ENCODE peak calls at places on chromosomes 16 and 17, in eight cellular contexts. One of them, this sample, is unnamed.

GRCh38 chr17:33038740-33039139 is 47.1 kb downstream of the SPACA3 start:
- DNase-seq in CD8-positive, alpha-beta memory T cell: no peak
- DNase-seq in hypothalamus: no peak
- DNase-seq in mammary epithelial cell: peak
- DNase-seq in RWPE1: peak
- DNase-seq in mesenteric fat pad: no peak
- DNase-seq in A549: peak
- DNase-seq in ELR: peak
- DNase-seq in this sample: peak

GRCh38 chr16:49463529-49463928 is 89.9 kb downstream of the C16orf78 start:
- DNase-seq in CD8-positive, alpha-beta memory T cell: peak
- DNase-seq in hypothalamus: no peak
- DNase-seq in mammary epithelial cell: no peak
- DNase-seq in RWPE1: no peak
- DNase-seq in mesenteric fat pad: peak
- DNase-seq in A549: no peak
- DNase-seq in ELR: no peak
- DNase-seq in this sample: no peak

GRCh38 chr16:892536-893255 is 78.1 kb downstream of the LMF1 start:
- DNase-seq in CD8-positive, alpha-beta memory T cell: no peak
- DNase-seq in hypothalamus: no peak
- DNase-seq in mammary epithelial cell: no peak
- DNase-seq in RWPE1: no peak
- DNase-seq in mesenteric fat pad: no peak
- DNase-seq in A549: no peak
- DNase-seq in ELR: no peak
- DNase-seq in this sample: no peak

GRCh38 chr17:33292981-33293867 is at the start of gene ASIC2:
- DNase-seq in CD8-positive, alpha-beta memory T cell: no peak
- DNase-seq in hypothalamus: no peak
- DNase-seq in mammary epithelial cell: peak
- DNase-seq in RWPE1: peak
- DNase-seq in mesenteric fat pad: no peak
- DNase-seq in A549: peak
- DNase-seq in ELR: no peak
- DNase-seq in this sample: peak

GRCh38 chr17:8747731-8748130 is 3.1 kb upstream of the CCDC42 start:
- DNase-seq in CD8-positive, alpha-beta memory T cell: no peak
- DNase-seq in hypothalamus: no peak
- DNase-seq in mammary epithelial cell: no peak
- DNase-seq in RWPE1: no peak
- DNase-seq in mesenteric fat pad: no peak
- DNase-seq in A549: no peak
- DNase-seq in ELR: no peak
- DNase-seq in this sample: no peak

GRCh38 chr17:68460715-68461114 is 3.4 kb upstream of the WIPI1 start:
- DNase-seq in CD8-positive, alpha-beta memory T cell: peak
- DNase-seq in hypothalamus: no peak
- DNase-seq in mammary epithelial cell: no peak
- DNase-seq in RWPE1: no peak
- DNase-seq in mesenteric fat pad: no peak
- DNase-seq in A549: no peak
- DNase-seq in ELR: no peak
- DNase-seq in this sample: no peak

GRCh38 chr16:29820730-29821662 is 734 bp downstream of the MVP start:
- DNase-seq in CD8-positive, alpha-beta memory T cell: no peak
- DNase-seq in hypothalamus: no peak
- DNase-seq in mammary epithelial cell: peak
- DNase-seq in RWPE1: peak
- DNase-seq in mesenteric fat pad: no peak
- DNase-seq in A549: peak
- DNase-seq in ELR: peak
- DNase-seq in this sample: peak

GRCh38 chr17:50064253-50064991 is 8.5 kb downstream of the ITGA3 start:
- DNase-seq in CD8-positive, alpha-beta memory T cell: no peak
- DNase-seq in hypothalamus: no peak
- DNase-seq in mammary epithelial cell: peak
- DNase-seq in RWPE1: peak
- DNase-seq in mesenteric fat pad: no peak
- DNase-seq in A549: peak
- DNase-seq in ELR: peak
- DNase-seq in this sample: peak

GRCh38 chr16:3665508-3665907 is 11.0 kb downstream of the DNASE1 start:
- DNase-seq in CD8-positive, alpha-beta memory T cell: peak
- DNase-seq in hypothalamus: no peak
- DNase-seq in mammary epithelial cell: no peak
- DNase-seq in RWPE1: no peak
- DNase-seq in mesenteric fat pad: no peak
- DNase-seq in A549: no peak
- DNase-seq in ELR: no peak
- DNase-seq in this sample: no peak

GRCh38 chr17:64685705-64686104 is 23.6 kb upstream of the SMURF2 start:
- DNase-seq in CD8-positive, alpha-beta memory T cell: no peak
- DNase-seq in hypothalamus: no peak
- DNase-seq in mammary epithelial cell: no peak
- DNase-seq in RWPE1: no peak
- DNase-seq in mesenteric fat pad: no peak
- DNase-seq in A549: no peak
- DNase-seq in ELR: no peak
- DNase-seq in this sample: no peak

GRCh38 chr16:3744018-3744417 is 26.7 kb upstream of the TRAP1 start:
- DNase-seq in CD8-positive, alpha-beta memory T cell: no peak
- DNase-seq in hypothalamus: no peak
- DNase-seq in mammary epithelial cell: no peak
- DNase-seq in RWPE1: no peak
- DNase-seq in mesenteric fat pad: no peak
- DNase-seq in A549: no peak
- DNase-seq in ELR: no peak
- DNase-seq in this sample: no peak

This sample was measured in ACHN.